ENCODE peak calls at places on chromosomes 12 and 14, in four cellular contexts. D is NCI-H510A treated with DMSO at 0.1 percent for 48 hours, C is fibroblast of the aortic adventitia, S is lung. B is an unnamed sample.

GRCh38 chr12:2979806-2980205 is 20.6 kb downstream of the TEAD4 start:
- DNase-seq in D (no peak), C (no peak), S (no peak), B (no peak)

GRCh38 chr12:24615967-24616411 is 332.9 kb downstream of the BCAT1 start:
- DNase-seq in D (no peak), C (peak), S (no peak), B (no peak)

GRCh38 chr12:51818567-51819300 is 29.8 kb downstream of the FIGNL2 start:
- DNase-seq in D (no peak), C (peak), S (no peak), B (no peak)

GRCh38 chr12:12439636-12440035 is 82.8 kb downstream of the BORCS5 start:
- DNase-seq in D (no peak), C (peak), S (no peak), B (no peak)

GRCh38 chr14:36517242-36518030 is 2.6 kb downstream of the NKX2-1 start:
- DNase-seq in D (peak), C (no peak), S (no peak), B (no peak)

GRCh38 chr14:91144425-91145145 is 30.7 kb downstream of the DGLUCY start:
- DNase-seq in D (no peak), C (peak), S (no peak), B (no peak)

GRCh38 chr12:45343269-45344051 is 127.6 kb downstream of the ANO6 start:
- DNase-seq in D (no peak), C (no peak), S (no peak), B (no peak)

GRCh38 chr12:98587084-98587483 is 6.4 kb upstream of the SLC25A3 start:
- DNase-seq in D (no peak), C (no peak), S (no peak), B (no peak)

GRCh38 chr14:105855893-105856675 is 329.7 kb downstream of the TMEM121 start:
- DNase-seq in D (no peak), C (no peak), S (no peak), B (no peak)

GRCh38 chr14:95227279-95227860 is 70.0 kb upstream of the DICER1 start:
- DNase-seq in D (no peak), C (no peak), S (no peak), B (no peak)

GRCh38 chr14:59630281-59630963 is 53.8 kb upstream of the CCDC175 start:
- DNase-seq in D (peak), C (no peak), S (no peak), B (no peak)

GRCh38 chr12:117498256-117498655 is 136.8 kb upstream of the NOS1 start:
- DNase-seq in D (peak), C (no peak), S (no peak), B (no peak)

GRCh38 chr12:108477055-108477880 is 37.8 kb upstream of the FICD start:
- DNase-seq in D (no peak), C (no peak), S (no peak), B (no peak)

B was measured in GDM1.